ENCODE peak calls at places on chromosome 16, in eight cellular contexts. F is NCI-H187; B is adrenal gland; S is naive thymus-derived CD8-positive, alpha-beta T cell; M is HFF-Myc; U is WTC11; I is sigmoid colon; W is neural crest cell. H is an unnamed sample.

GRCh38 chr16:83878838-83879237 is 20.1 kb upstream of the MLYCD start:
- DNase-seq in U (no peak), I (no peak), F (no peak), W (peak), S (no peak), B (peak), M (peak), H (no peak)

GRCh38 chr16:12254566-12254965 is 278.0 kb downstream of the SNX29 start:
- DNase-seq in I (no peak), B (no peak), F (no peak), S (no peak), U (no peak), M (no peak), W (no peak), H (no peak)

GRCh38 chr16:46648656-46649055 is 27.5 kb upstream of the SHCBP1 start:
- DNase-seq in S (no peak), W (no peak), U (peak), B (no peak), M (no peak), I (no peak), F (no peak), H (no peak)

GRCh38 chr16:70800306-70800705 is 652 bp downstream of the VAC14 start:
- DNase-seq in M (no peak), U (no peak), F (no peak), B (no peak), W (no peak), I (no peak), S (no peak), H (peak)

GRCh38 chr16:8956265-8957060 is 7.2 kb downstream of the USP7 start:
- DNase-seq in M (no peak), S (no peak), B (peak), U (no peak), W (no peak), F (no peak), I (peak), H (no peak)

GRCh38 chr16:81408409-81408950 is 36.1 kb upstream of the CMIP start:
- DNase-seq in S (no peak), B (no peak), M (no peak), I (no peak), U (no peak), F (no peak), W (no peak), H (no peak)

GRCh38 chr16:88384222-88385111 is 1.7 kb downstream of the ZNF469 start:
- DNase-seq in M (no peak), B (no peak), I (peak), U (no peak), W (no peak), F (no peak), S (no peak), H (no peak)

GRCh38 chr16:86038923-86039310 is 140.0 kb downstream of the IRF8 start:
- DNase-seq in M (no peak), S (peak), W (no peak), F (no peak), U (no peak), B (no peak), I (peak), H (no peak)

GRCh38 chr16:86664518-86665318 is 86.4 kb downstream of the FOXL1 start:
- DNase-seq in M (peak), F (no peak), U (no peak), B (no peak), I (no peak), S (no peak), W (no peak), H (peak)

GRCh38 chr16:9081843-9082242 is 9.6 kb upstream of the HAPSTR1 start:
- DNase-seq in I (no peak), F (no peak), U (no peak), S (no peak), M (no peak), W (no peak), B (no peak), H (no peak)

GRCh38 chr16:25707982-25708583 is 16.3 kb downstream of the HS3ST4 start:
- DNase-seq in B (peak), F (no peak), U (peak), S (no peak), I (no peak), M (peak), W (no peak), H (no peak)

GRCh38 chr16:89020068-89020924 is 43.3 kb upstream of the CBFA2T3 start:
- DNase-seq in S (no peak), F (no peak), M (no peak), B (no peak), W (no peak), I (peak), U (no peak), H (no peak)

GRCh38 chr16:58331024-58331707 is 36.3 kb upstream of the PRSS54 start:
- DNase-seq in I (no peak), F (peak), W (peak), S (no peak), B (no peak), U (peak), M (no peak), H (no peak)

GRCh38 chr16:81796585-81797346 is 17.7 kb downstream of the PLCG2 start:
- DNase-seq in W (no peak), B (no peak), M (no peak), U (no peak), S (no peak), I (no peak), F (no peak), H (no peak)

GRCh38 chr16:1543085-1543896 is 9.8 kb downstream of the TMEM204 start:
- DNase-seq in S (no peak), U (peak), B (peak), F (peak), M (peak), W (no peak), I (peak), H (peak)

GRCh38 chr16:24645739-24646645 is 83.5 kb upstream of the TNRC6A start:
- DNase-seq in W (no peak), U (no peak), M (peak), S (no peak), I (peak), B (peak), F (no peak), H (peak)

GRCh38 chr16:12025472-12025871 is 48.9 kb downstream of the SNX29 start:
- DNase-seq in B (no peak), S (no peak), I (no peak), W (no peak), M (no peak), F (no peak), U (no peak), H (no peak)